ENCODE peak calls at places on chromosomes 5 and 9, in four cellular contexts. X is GM20000, Z is lower leg skin, U is AG04450. I is an unnamed sample.

GRCh38 chr9:26066237-26066636 is 388.0 kb upstream of the TUSC1 start:
- DNase-seq in X (no peak), Z (no peak), U (no peak), I (no peak)

GRCh38 chr9:118331622-118332045 is 627.4 kb downstream of the TLR4 start:
- DNase-seq in X (no peak), Z (no peak), U (no peak), I (no peak)

GRCh38 chr5:67530609-67531255 is 334.1 kb upstream of the CD180 start:
- DNase-seq in X (no peak), Z (no peak), U (no peak), I (no peak)

GRCh38 chr5:124718376-124718775 is 28.1 kb downstream of the ZNF608 start:
- DNase-seq in X (no peak), Z (no peak), U (no peak), I (no peak)

GRCh38 chr5:179765400-179765799 is 28.4 kb upstream of the LTC4S start:
- DNase-seq in X (no peak), Z (no peak), U (no peak), I (no peak)

GRCh38 chr5:173196133-173196952 is 38.7 kb downstream of the NKX2-5 start:
- DNase-seq in X (no peak), Z (no peak), U (no peak), I (no peak)

GRCh38 chr5:179239256-179240135 is 105.8 kb downstream of the ADAMTS2 start:
- DNase-seq in X (no peak), Z (peak), U (no peak), I (no peak)

GRCh38 chr5:63553069-63553468 is 409.2 kb downstream of the HTR1A start:
- DNase-seq in X (no peak), Z (no peak), U (no peak), I (no peak)

GRCh38 chr9:131837316-131837715 is 97.4 kb upstream of the RAPGEF1 start:
- DNase-seq in X (no peak), Z (no peak), U (no peak), I (no peak)

GRCh38 chr5:18008940-18009339 is 374.7 kb downstream of the TAF11L14 start:
- DNase-seq in X (no peak), Z (no peak), U (no peak), I (no peak)

DNA sequence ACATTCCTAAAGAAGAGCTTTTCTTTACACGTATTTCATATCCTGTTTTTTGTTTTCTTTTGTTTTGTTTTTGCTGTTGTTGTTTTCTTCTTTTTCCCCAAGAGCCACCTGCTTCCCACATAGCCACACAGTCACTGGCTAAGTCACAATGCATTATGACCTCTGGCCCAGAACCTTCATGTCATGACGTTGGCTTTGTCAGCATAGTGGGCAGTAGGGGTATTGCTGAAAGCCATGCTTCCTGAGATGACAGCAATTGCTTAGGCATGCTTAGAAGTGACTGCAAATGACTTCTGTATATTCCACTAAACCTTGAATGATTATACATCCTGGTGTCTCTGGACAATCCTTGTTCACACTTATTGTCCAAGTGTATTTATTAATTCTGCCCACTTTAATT is 375.8 kb downstream of the TAF11L14 start:
- DNase-seq in X (no peak), Z (no peak), U (no peak), I (no peak)
- TF ChIP-seq CTCF in X (no peak), Z (no peak), U (no peak), I (no peak)

DNA sequence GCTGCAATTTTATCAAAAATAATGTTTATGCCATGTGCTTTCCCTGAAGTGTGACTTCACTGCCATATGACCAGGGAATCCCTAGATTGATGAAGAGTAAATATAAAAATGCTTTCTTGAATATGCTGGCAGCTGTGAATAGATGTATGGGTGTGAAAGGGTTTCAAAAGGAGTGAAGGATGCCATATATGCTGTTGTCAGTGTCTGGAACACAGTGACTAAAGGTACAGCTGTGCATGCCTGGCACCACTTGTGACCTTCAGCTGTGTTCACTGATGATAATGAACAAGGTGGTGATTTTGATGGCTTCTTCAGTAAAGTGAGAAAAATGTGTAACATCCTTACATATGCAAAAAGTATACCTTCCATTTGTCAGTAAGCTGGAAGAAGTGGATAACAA is 69.7 kb downstream of the RAB24 start:
- DNase-seq in X (no peak), Z (no peak), U (no peak), I (no peak)
- TF ChIP-seq CTCF in X (no peak), Z (no peak), U (no peak), I (no peak)

GRCh38 chr9:76302543-76302942 is 91.7 kb downstream of the RFK start:
- DNase-seq in X (no peak), Z (no peak), U (no peak), I (no peak)

GRCh38 chr9:76294301-76294700 is 99.9 kb downstream of the RFK start:
- DNase-seq in X (no peak), Z (no peak), U (no peak), I (no peak)

GRCh38 chr9:76296561-76297276 is 97.5 kb downstream of the RFK start:
- DNase-seq in X (no peak), Z (no peak), U (no peak), I (no peak)

GRCh38 chr9:76297721-76298239 is 96.4 kb downstream of the RFK start:
- DNase-seq in X (no peak), Z (no peak), U (no peak), I (no peak)

GRCh38 chr9:76298497-76299144 is 95.6 kb downstream of the RFK start:
- DNase-seq in X (no peak), Z (no peak), U (no peak), I (no peak)
- TF ChIP-seq CTCF in X (no peak), Z (no peak), U (no peak), I (no peak)

GRCh38 chr5:39986614-39987013 is 561.8 kb upstream of the DAB2 start:
- DNase-seq in X (no peak), Z (no peak), U (no peak), I (no peak)
- TF ChIP-seq CTCF in X (no peak), Z (no peak), U (no peak), I (no peak)

DNA sequence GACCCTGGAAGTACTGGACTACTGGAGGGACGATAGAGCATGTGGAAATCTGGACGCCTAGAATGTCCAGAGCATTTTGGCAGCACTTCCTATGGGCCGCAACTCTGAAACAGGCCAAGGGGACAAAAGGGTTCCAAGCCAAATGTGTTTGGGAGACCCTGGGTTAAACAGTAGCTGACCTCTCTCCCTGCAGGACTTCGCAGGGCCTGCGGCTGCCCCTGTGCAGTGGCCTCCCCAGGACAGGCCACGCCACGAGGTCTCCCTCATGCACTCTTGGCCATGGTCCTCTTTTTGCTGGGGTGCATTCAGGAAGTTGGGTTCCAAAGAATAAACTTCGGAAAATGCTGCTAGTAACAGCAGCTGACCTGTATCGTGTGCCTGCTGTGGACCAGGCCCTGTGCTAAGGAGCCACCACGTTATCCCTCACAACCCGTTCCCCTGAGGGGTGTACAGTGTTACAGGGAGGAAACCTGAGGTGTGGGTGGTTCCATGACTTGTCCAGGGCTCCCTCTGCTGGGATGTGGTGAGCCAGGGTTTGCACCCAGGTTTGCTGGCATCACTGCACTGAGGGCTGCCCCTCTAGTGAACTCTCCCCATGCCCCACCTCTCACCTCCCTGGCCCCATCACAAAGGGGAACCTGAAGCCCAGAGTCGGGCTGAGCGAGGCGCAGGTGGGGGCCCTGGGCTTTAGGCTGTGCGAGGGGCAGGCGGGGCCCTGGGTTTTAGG is 79.4 kb downstream of the AMBP start:
- DNase-seq in X (no peak), Z (peak), U (no peak), I (no peak)
- TF ChIP-seq CTCF in X (no peak), Z (no peak), U (peak), I (no peak)

GRCh38 chr5:148120317-148120716 is 48.0 kb upstream of the SPINK14 start:
- DNase-seq in X (no peak), Z (no peak), U (no peak), I (no peak)

DNA sequence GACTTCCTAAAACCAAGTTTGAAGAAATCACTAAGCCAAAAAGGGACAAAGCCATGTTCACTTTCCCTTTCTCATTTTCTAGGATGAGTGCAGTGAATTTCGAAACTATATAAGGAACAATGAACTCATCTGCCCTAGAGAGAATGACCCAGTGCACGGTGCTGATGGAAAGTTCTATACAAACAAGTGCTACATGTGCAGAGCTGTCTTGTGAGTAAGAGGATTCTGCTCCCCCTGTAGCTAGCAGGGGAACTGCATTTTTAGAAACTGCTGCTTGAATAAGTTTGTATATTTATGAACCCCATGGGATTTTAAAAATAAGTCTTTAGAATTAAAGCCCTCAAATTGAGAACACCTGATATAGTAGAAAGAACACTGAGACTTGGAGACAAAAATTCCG is 42.7 kb upstream of the SPINK14 start:
- DNase-seq in X (no peak), Z (no peak), U (no peak), I (no peak)
- TF ChIP-seq CTCF in X (no peak), Z (no peak), U (peak), I (no peak)